ENCODE peak calls at places on chromosomes 2 and 18, in nine cellular contexts. V, M, H, F, D, E, B, K and Q are unnamed samples.

GRCh38 chr2:126771094-126771493 is 115.1 kb downstream of the GYPC start:
- DNase-seq in V (no peak), M (no peak), H (no peak), F (no peak), D (no peak), E (no peak), B (no peak), K (no peak), Q (no peak)

GRCh38 chr2:1609706-1610485 is 134.4 kb downstream of the PXDN start:
- DNase-seq in V (no peak), M (peak), H (no peak), F (no peak), D (no peak), E (no peak), B (no peak), K (no peak), Q (no peak)

GRCh38 chr2:99880148-99880983 is 262.0 kb downstream of the AFF3 start:
- DNase-seq in V (peak), M (no peak), H (no peak), F (no peak), D (no peak), E (no peak), B (peak), K (peak), Q (peak)

GRCh38 chr2:240469239-240469636 is 33.8 kb downstream of the GPC1 start:
- DNase-seq in V (no peak), M (peak), H (no peak), F (no peak), D (no peak), E (peak), B (no peak), K (no peak), Q (no peak)

GRCh38 chr2:223101340-223102039 is 49.5 kb downstream of the KCNE4 start:
- DNase-seq in V (no peak), M (no peak), H (no peak), F (no peak), D (no peak), E (no peak), B (peak), K (no peak), Q (no peak)

GRCh38 chr18:59123588-59124369 is 15.9 kb upstream of the SEC11C start:
- DNase-seq in V (peak), M (no peak), H (peak), F (no peak), D (no peak), E (no peak), B (no peak), K (peak), Q (peak)

GRCh38 chr18:66894851-66895250 is 291.0 kb upstream of the CDH19 start:
- DNase-seq in V (no peak), M (no peak), H (no peak), F (no peak), D (no peak), E (no peak), B (no peak), K (no peak), Q (no peak)

GRCh38 chr2:102483086-102483485 is 10.1 kb downstream of the SLC9A4 start:
- DNase-seq in V (no peak), M (no peak), H (no peak), F (no peak), D (no peak), E (no peak), B (no peak), K (no peak), Q (no peak)

GRCh38 chr2:71951067-71951436 is 196.6 kb downstream of the CYP26B1 start:
- DNase-seq in V (no peak), M (no peak), H (no peak), F (no peak), D (no peak), E (no peak), B (no peak), K (no peak), Q (no peak)

GRCh38 chr2:40028792-40029488 is 249.9 kb upstream of the THUMPD2 start:
- DNase-seq in V (no peak), M (no peak), H (no peak), F (no peak), D (no peak), E (no peak), B (no peak), K (no peak), Q (no peak)

GRCh38 chr2:151782378-151783132 is 45.7 kb downstream of the ARL5A start:
- DNase-seq in V (no peak), M (no peak), H (no peak), F (no peak), D (no peak), E (no peak), B (no peak), K (no peak), Q (no peak)

GRCh38 chr2:149899390-149899789 is 311.8 kb upstream of the MMADHC start:
- DNase-seq in V (no peak), M (no peak), H (no peak), F (no peak), D (no peak), E (no peak), B (peak), K (no peak), Q (no peak)

GRCh38 chr2:1538663-1539062 is 125.4 kb downstream of the TPO start:
- DNase-seq in V (no peak), M (no peak), H (no peak), F (no peak), D (no peak), E (no peak), B (peak), K (no peak), Q (no peak)

GRCh38 chr2:238585836-238586821 is 159.4 kb downstream of the ASB1 start:
- DNase-seq in V (no peak), M (peak), H (no peak), F (no peak), D (no peak), E (no peak), B (no peak), K (no peak), Q (no peak)

GRCh38 chr2:143205106-143205764 is 76.0 kb downstream of the ARHGAP15 start:
- DNase-seq in V (no peak), M (no peak), H (no peak), F (no peak), D (no peak), E (no peak), B (no peak), K (no peak), Q (no peak)

GRCh38 chr2:236600892-236601291 is 31.3 kb downstream of the ACKR3 start:
- DNase-seq in V (no peak), M (no peak), H (no peak), F (peak), D (no peak), E (no peak), B (no peak), K (no peak), Q (no peak)

GRCh38 chr2:175373001-175373727 is 191.7 kb upstream of the ATP5MC3 start:
- DNase-seq in V (peak), M (no peak), H (peak), F (no peak), D (no peak), E (no peak), B (no peak), K (no peak), Q (no peak)

GRCh38 chr2:113206251-113206650 is 32.5 kb downstream of the PSD4 start:
- DNase-seq in V (no peak), M (no peak), H (no peak), F (no peak), D (no peak), E (no peak), B (no peak), K (no peak), Q (no peak)

GRCh38 chr18:72867721-72868665 is at the start of gene NETO1:
- DNase-seq in V (no peak), M (no peak), H (no peak), F (no peak), D (peak), E (no peak), B (peak), K (no peak), Q (no peak)

GRCh38 chr2:135532581-135532980 is 1.3 kb downstream of the R3HDM1 start:
- DNase-seq in V (no peak), M (no peak), H (no peak), F (no peak), D (no peak), E (no peak), B (no peak), K (no peak), Q (no peak)

GRCh38 chr2:135528006-135528405 is 3.0 kb downstream of the ZRANB3 start:
- DNase-seq in V (no peak), M (no peak), H (no peak), F (no peak), D (no peak), E (no peak), B (no peak), K (no peak), Q (no peak)

GRCh38 chr2:135530313-135531230 is at the start of gene ZRANB3:
- DNase-seq in V (peak), M (peak), H (peak), F (peak), D (peak), E (peak), B (peak), K (peak), Q (peak)

GRCh38 chr2:135525786-135526185 is 5.2 kb downstream of the ZRANB3 start:
- DNase-seq in V (no peak), M (no peak), H (no peak), F (no peak), D (no peak), E (no peak), B (no peak), K (no peak), Q (no peak)

DNA sequence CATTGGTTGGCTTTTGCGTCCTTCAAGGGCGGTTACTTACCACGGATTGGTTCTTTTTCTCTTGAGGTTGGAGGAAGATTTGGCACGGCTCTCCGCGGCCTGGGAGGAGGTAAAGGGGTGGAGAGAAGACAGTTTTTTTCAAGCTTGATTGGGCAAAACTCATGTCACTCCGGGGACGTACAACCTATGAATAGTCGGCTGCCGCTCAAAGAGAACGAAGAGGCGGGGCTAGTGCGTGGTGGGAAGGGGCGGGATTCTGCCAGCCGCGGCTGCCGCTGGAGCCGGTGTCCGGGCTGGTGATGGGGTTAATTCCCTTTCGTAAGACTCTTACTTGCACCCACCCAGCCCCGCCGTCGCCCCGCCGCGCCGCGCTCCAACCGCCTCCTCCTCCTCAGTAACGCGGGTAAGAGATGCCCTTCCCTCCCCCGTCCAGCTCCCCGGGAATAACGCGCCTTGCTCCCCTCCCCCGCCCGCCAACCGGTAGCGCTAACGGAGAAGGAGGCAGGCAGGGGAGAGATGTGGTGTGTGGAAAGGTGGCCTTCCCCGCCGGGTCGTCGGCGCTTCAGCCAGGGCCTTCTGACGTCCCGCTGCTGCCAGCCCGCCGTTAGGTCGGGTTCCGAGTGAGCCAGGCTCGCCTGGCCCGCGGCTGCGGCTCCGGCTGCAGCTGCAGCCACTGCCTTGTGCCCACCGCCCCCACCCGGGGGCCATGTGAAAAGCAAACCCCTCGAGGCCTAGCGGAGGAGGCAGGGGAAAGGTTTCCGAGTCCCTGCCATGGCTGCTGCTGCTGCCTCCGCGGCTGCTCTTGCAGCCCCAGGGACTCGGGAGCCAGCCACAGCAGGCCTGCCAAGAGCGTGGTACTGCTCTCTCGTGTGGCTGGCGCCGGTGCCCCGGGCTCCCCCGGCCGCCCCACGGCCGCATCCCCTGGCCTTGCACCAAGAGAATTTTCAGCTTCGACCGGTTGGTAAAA is at the start of gene R3HDM1:
- DNase-seq in V (peak), M (peak), H (peak), F (peak), D (peak), E (peak), B (peak), K (peak), Q (peak)
- TF ChIP-seq CTCF in V (no peak), M (no peak), H (peak), F (no peak), D (no peak), E (no peak), B (peak), K (no peak), Q (peak)

GRCh38 chr2:69297216-69297615 is 89.8 kb downstream of the GFPT1 start:
- DNase-seq in V (no peak), M (no peak), H (no peak), F (no peak), D (no peak), E (no peak), B (no peak), K (no peak), Q (no peak)

GRCh38 chr2:69299772-69300516 is 87.1 kb downstream of the GFPT1 start:
- DNase-seq in V (no peak), M (no peak), H (no peak), F (no peak), D (no peak), E (no peak), B (no peak), K (no peak), Q (no peak)

GRCh38 chr2:69298862-69299261 is 88.2 kb downstream of the GFPT1 start:
- DNase-seq in V (no peak), M (no peak), H (no peak), F (no peak), D (no peak), E (no peak), B (no peak), K (no peak), Q (no peak)

GRCh38 chr2:69296421-69296820 is 90.6 kb downstream of the GFPT1 start:
- DNase-seq in V (no peak), M (no peak), H (no peak), F (no peak), D (no peak), E (no peak), B (no peak), K (no peak), Q (no peak)

GRCh38 chr2:69298261-69298660 is 88.8 kb downstream of the GFPT1 start:
- DNase-seq in V (peak), M (no peak), H (peak), F (no peak), D (no peak), E (no peak), B (no peak), K (peak), Q (peak)
- TF ChIP-seq CTCF in V (peak), M (no peak), H (no peak), F (no peak), D (no peak), E (no peak), B (no peak), K (no peak), Q (no peak)

GRCh38 chr2:196068271-196069209 is at the start of gene DNAH7:
- DNase-seq in V (peak), M (peak), H (peak), F (peak), D (peak), E (peak), B (peak), K (peak), Q (no peak)
- TF ChIP-seq CTCF in V (peak), M (peak), H (peak), F (no peak), D (peak), E (no peak), B (peak), K (peak), Q (peak)

DNA sequence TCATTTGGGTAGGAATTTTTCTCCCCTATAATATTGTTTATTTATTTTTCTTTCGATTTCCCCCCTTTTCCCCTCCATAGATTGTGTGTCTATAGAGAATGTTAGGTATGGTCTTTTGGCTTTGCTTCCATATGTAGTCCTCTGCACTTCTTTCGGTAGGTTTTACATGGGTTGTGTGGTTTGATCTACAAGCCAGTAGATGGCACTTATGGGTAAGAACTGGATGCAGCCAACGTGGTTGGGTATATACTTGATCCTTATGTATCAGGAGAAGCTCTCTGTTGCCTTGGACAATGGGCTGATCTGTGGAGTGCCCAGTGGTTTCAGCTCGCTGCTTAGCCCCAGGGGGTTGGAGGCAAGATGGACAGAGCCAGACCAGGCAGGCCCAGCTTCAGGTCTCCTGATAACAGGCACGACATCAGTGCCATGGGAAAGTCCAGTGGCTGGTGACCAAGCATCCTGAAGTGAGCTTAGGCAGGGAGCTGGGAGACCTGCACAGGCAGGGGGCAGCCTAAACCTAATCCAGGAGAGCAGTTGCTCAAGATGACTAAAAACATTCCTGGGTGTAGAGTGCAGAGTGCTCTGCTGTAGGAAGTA is 488.3 kb downstream of the CCDC85A start:
- DNase-seq in V (no peak), M (no peak), H (no peak), F (no peak), D (no peak), E (no peak), B (peak), K (no peak), Q (no peak)
- TF ChIP-seq CTCF in V (no peak), M (no peak), H (no peak), F (no peak), D (no peak), E (no peak), B (peak), K (no peak), Q (no peak)

GRCh38 chr2:208466920-208467298 is 60.3 kb downstream of the PTH2R start:
- DNase-seq in V (no peak), M (no peak), H (no peak), F (no peak), D (no peak), E (no peak), B (no peak), K (no peak), Q (no peak)

GRCh38 chr2:208467564-208467963 is 61.0 kb downstream of the PTH2R start:
- DNase-seq in V (no peak), M (no peak), H (no peak), F (no peak), D (no peak), E (no peak), B (no peak), K (no peak), Q (no peak)

GRCh38 chr2:208464205-208464604 is 57.6 kb downstream of the PTH2R start:
- DNase-seq in V (no peak), M (no peak), H (no peak), F (no peak), D (no peak), E (no peak), B (no peak), K (no peak), Q (no peak)

DNA sequence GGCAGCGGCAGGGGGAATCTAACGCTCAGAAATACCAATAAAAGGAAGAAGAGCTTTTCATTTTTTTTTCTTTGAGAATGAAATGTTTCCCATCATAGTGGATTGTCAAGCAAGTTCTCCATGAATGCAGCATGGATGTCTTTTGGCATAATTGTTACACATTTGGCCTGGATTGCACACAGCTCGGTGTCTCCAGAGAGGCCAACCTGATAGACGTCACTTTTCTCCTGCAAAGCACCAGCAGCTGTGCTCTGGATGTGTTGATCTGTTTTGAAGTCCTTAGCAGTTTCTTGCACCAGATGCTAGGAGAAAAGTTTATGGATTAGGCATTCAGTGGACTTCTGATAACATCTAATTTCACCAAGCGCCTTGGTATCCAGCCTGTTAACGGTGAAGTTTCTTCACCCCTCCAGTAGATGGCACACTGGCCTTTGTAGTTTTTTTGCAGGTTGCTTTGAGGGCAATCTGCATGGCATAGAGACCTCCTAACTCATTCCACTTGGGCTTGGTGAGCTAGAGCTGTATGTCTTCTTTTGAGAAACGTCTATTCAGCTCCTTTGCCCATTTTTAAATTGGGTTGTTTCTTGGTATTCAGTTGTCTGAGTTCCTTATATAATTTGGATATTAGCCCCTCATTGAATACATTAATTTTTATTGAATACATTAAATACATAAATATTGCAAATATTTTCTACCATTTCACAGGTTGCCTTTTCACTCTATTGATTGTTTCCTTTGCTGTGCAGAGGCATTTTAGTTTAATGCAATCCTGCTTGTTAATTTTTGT is 59.7 kb downstream of the PTH2R start:
- DNase-seq in V (no peak), M (no peak), H (no peak), F (no peak), D (no peak), E (no peak), B (peak), K (no peak), Q (no peak)
- TF ChIP-seq CTCF in V (peak), M (no peak), H (no peak), F (no peak), D (peak), E (peak), B (peak), K (peak), Q (peak)

GRCh38 chr2:73939419-73939818 is 12.7 kb downstream of the DGUOK start:
- DNase-seq in V (no peak), M (no peak), H (no peak), F (no peak), D (no peak), E (no peak), B (no peak), K (no peak), Q (no peak)
- TF ChIP-seq CTCF in V (peak), M (no peak), H (peak), F (no peak), D (no peak), E (no peak), B (no peak), K (peak), Q (no peak)